ENCODE peak calls at places on chromosomes 13 and 19, in ten cellular contexts. One of them, this sample, is unnamed.

GRCh38 chr13:68026077-68026476 is 795.9 kb upstream of the PCDH9 start:
- DNase-seq in heart right ventricle: no peak
- DNase-seq in effector memory CD4-positive, alpha-beta T cell: no peak
- DNase-seq in ovary: no peak
- DNase-seq in H9: no peak
- DNase-seq in thoracic aorta: no peak
- DNase-seq in MM.1S: no peak
- DNase-seq in tibial artery: no peak
- DNase-seq in astrocyte: no peak
- DNase-seq in CD8-positive, alpha-beta T cell: no peak
- DNase-seq in this sample: no peak

GRCh38 chr13:99228737-99229691 is 28.4 kb downstream of the UBAC2 start:
- DNase-seq in heart right ventricle: no peak
- DNase-seq in effector memory CD4-positive, alpha-beta T cell: no peak
- DNase-seq in ovary: no peak
- DNase-seq in H9: no peak
- DNase-seq in thoracic aorta: no peak
- DNase-seq in MM.1S: peak; percentile 91
- DNase-seq in tibial artery: no peak
- DNase-seq in astrocyte: peak; percentile 94
- DNase-seq in CD8-positive, alpha-beta T cell: no peak
- DNase-seq in this sample: peak; percentile 95

GRCh38 chr13:77696006-77696862 is 1.3 kb upstream of the SLAIN1 start:
- DNase-seq in heart right ventricle: no peak
- DNase-seq in effector memory CD4-positive, alpha-beta T cell: peak; percentile 4
- DNase-seq in ovary: no peak
- DNase-seq in H9: no peak
- DNase-seq in thoracic aorta: no peak
- DNase-seq in MM.1S: peak; percentile 14
- DNase-seq in tibial artery: no peak
- DNase-seq in astrocyte: no peak
- DNase-seq in CD8-positive, alpha-beta T cell: peak; percentile 18
- DNase-seq in this sample: peak; percentile 33

GRCh38 chr13:27170521-27171243 is 929 bp downstream of the USP12 start:
- DNase-seq in heart right ventricle: peak; percentile 38
- DNase-seq in effector memory CD4-positive, alpha-beta T cell: peak; percentile 12
- DNase-seq in ovary: peak; percentile 64
- DNase-seq in H9: peak; percentile 69
- DNase-seq in thoracic aorta: no peak
- DNase-seq in MM.1S: no peak
- DNase-seq in tibial artery: no peak
- DNase-seq in astrocyte: no peak
- DNase-seq in CD8-positive, alpha-beta T cell: peak; percentile 32
- DNase-seq in this sample: peak; percentile 50

GRCh38 chr19:15779756-15780476 is 7.5 kb upstream of the OR10H5 start:
- DNase-seq in heart right ventricle: peak; percentile 88
- DNase-seq in effector memory CD4-positive, alpha-beta T cell: no peak
- DNase-seq in ovary: peak; percentile 92
- DNase-seq in H9: no peak
- DNase-seq in thoracic aorta: peak; percentile 21
- DNase-seq in MM.1S: no peak
- DNase-seq in tibial artery: peak; percentile 82
- DNase-seq in astrocyte: no peak
- DNase-seq in CD8-positive, alpha-beta T cell: no peak
- DNase-seq in this sample: no peak

GRCh38 chr13:30639671-30640070 is 22.0 kb downstream of the USPL1 start:
- DNase-seq in heart right ventricle: no peak
- DNase-seq in effector memory CD4-positive, alpha-beta T cell: no peak
- DNase-seq in ovary: no peak
- DNase-seq in H9: no peak
- DNase-seq in thoracic aorta: no peak
- DNase-seq in MM.1S: no peak
- DNase-seq in tibial artery: no peak
- DNase-seq in astrocyte: peak; percentile 64
- DNase-seq in CD8-positive, alpha-beta T cell: no peak
- DNase-seq in this sample: no peak

GRCh38 chr19:45767410-45767880 is 1.6 kb downstream of the SIX5 start:
- DNase-seq in heart right ventricle: peak; percentile 84
- DNase-seq in effector memory CD4-positive, alpha-beta T cell: no peak
- DNase-seq in ovary: peak; percentile 84
- DNase-seq in H9: peak; percentile 77
- DNase-seq in thoracic aorta: no peak
- DNase-seq in MM.1S: no peak
- DNase-seq in tibial artery: peak; percentile 95
- DNase-seq in astrocyte: peak; percentile 81
- DNase-seq in CD8-positive, alpha-beta T cell: no peak
- DNase-seq in this sample: no peak

GRCh38 chr13:31234729-31235128 is 35.0 kb downstream of the B3GLCT start:
- DNase-seq in heart right ventricle: no peak
- DNase-seq in effector memory CD4-positive, alpha-beta T cell: no peak
- DNase-seq in ovary: no peak
- DNase-seq in H9: peak; percentile 45
- DNase-seq in thoracic aorta: no peak
- DNase-seq in MM.1S: no peak
- DNase-seq in tibial artery: no peak
- DNase-seq in astrocyte: no peak
- DNase-seq in CD8-positive, alpha-beta T cell: no peak
- DNase-seq in this sample: peak; percentile 27

GRCh38 chr19:47095707-47096704 is 17.6 kb downstream of the ZC3H4 start:
- DNase-seq in heart right ventricle: peak; percentile 70
- DNase-seq in effector memory CD4-positive, alpha-beta T cell: no peak
- DNase-seq in ovary: no peak
- DNase-seq in H9: no peak
- DNase-seq in thoracic aorta: no peak
- DNase-seq in MM.1S: no peak
- DNase-seq in tibial artery: peak; percentile 88
- DNase-seq in astrocyte: peak; percentile 86
- DNase-seq in CD8-positive, alpha-beta T cell: no peak
- DNase-seq in this sample: no peak

GRCh38 chr13:30906411-30906990 is 430 bp downstream of the MEDAG start:
- DNase-seq in heart right ventricle: no peak
- DNase-seq in effector memory CD4-positive, alpha-beta T cell: no peak
- DNase-seq in ovary: peak; percentile 36
- DNase-seq in H9: peak; percentile 39
- DNase-seq in thoracic aorta: no peak
- DNase-seq in MM.1S: no peak
- DNase-seq in tibial artery: peak; percentile 77
- DNase-seq in astrocyte: peak; percentile 17
- DNase-seq in CD8-positive, alpha-beta T cell: no peak
- DNase-seq in this sample: no peak

GRCh38 chr19:3655402-3656072 is 28.9 kb upstream of the CACTIN start:
- DNase-seq in heart right ventricle: no peak
- DNase-seq in effector memory CD4-positive, alpha-beta T cell: no peak
- DNase-seq in ovary: no peak
- DNase-seq in H9: no peak
- DNase-seq in thoracic aorta: no peak
- DNase-seq in MM.1S: no peak
- DNase-seq in tibial artery: peak; percentile 70
- DNase-seq in astrocyte: peak; percentile 91
- DNase-seq in CD8-positive, alpha-beta T cell: no peak
- DNase-seq in this sample: no peak

GRCh38 chr13:45975337-45975736 is 77.2 kb downstream of the ZC3H13 start:
- DNase-seq in heart right ventricle: no peak
- DNase-seq in effector memory CD4-positive, alpha-beta T cell: no peak
- DNase-seq in ovary: no peak
- DNase-seq in H9: no peak
- DNase-seq in thoracic aorta: no peak
- DNase-seq in MM.1S: no peak
- DNase-seq in tibial artery: no peak
- DNase-seq in astrocyte: no peak
- DNase-seq in CD8-positive, alpha-beta T cell: no peak
- DNase-seq in this sample: no peak

GRCh38 chr13:24228852-24229458 is 68.4 kb downstream of the SPATA13 start:
- DNase-seq in heart right ventricle: peak; percentile 44
- DNase-seq in effector memory CD4-positive, alpha-beta T cell: no peak
- DNase-seq in ovary: no peak
- DNase-seq in H9: no peak
- DNase-seq in thoracic aorta: no peak
- DNase-seq in MM.1S: peak; percentile 31
- DNase-seq in tibial artery: no peak
- DNase-seq in astrocyte: peak; percentile 51
- DNase-seq in CD8-positive, alpha-beta T cell: peak; percentile 34
- DNase-seq in this sample: peak; percentile 66

GRCh38 chr13:83498486-83499190 is 383.6 kb downstream of the SLITRK1 start:
- DNase-seq in heart right ventricle: no peak
- DNase-seq in effector memory CD4-positive, alpha-beta T cell: no peak
- DNase-seq in ovary: no peak
- DNase-seq in H9: no peak
- DNase-seq in thoracic aorta: no peak
- DNase-seq in MM.1S: no peak
- DNase-seq in tibial artery: no peak
- DNase-seq in astrocyte: peak; percentile 37
- DNase-seq in CD8-positive, alpha-beta T cell: no peak
- DNase-seq in this sample: no peak

GRCh38 chr19:23539499-23539898 is 144.2 kb upstream of the ZNF91 start:
- DNase-seq in heart right ventricle: no peak
- DNase-seq in effector memory CD4-positive, alpha-beta T cell: no peak
- DNase-seq in ovary: no peak
- DNase-seq in H9: no peak
- DNase-seq in thoracic aorta: no peak
- DNase-seq in MM.1S: no peak
- DNase-seq in tibial artery: no peak
- DNase-seq in astrocyte: no peak
- DNase-seq in CD8-positive, alpha-beta T cell: no peak
- DNase-seq in this sample: no peak

GRCh38 chr13:20461481-20461859 is 64.2 kb downstream of the CRYL1 start:
- DNase-seq in heart right ventricle: no peak
- DNase-seq in effector memory CD4-positive, alpha-beta T cell: no peak
- DNase-seq in ovary: no peak
- DNase-seq in H9: no peak
- DNase-seq in thoracic aorta: no peak
- DNase-seq in MM.1S: no peak
- DNase-seq in tibial artery: no peak
- DNase-seq in astrocyte: peak; percentile 75
- DNase-seq in CD8-positive, alpha-beta T cell: no peak
- DNase-seq in this sample: no peak

GRCh38 chr13:110231348-110232047 is 75.5 kb downstream of the COL4A1 start:
- DNase-seq in heart right ventricle: no peak
- DNase-seq in effector memory CD4-positive, alpha-beta T cell: no peak
- DNase-seq in ovary: no peak
- DNase-seq in H9: no peak
- DNase-seq in thoracic aorta: no peak
- DNase-seq in MM.1S: no peak
- DNase-seq in tibial artery: no peak
- DNase-seq in astrocyte: no peak
- DNase-seq in CD8-positive, alpha-beta T cell: no peak
- DNase-seq in this sample: no peak
- H3K27ac ChIP-seq in heart right ventricle: peak overlapping the region; percentile 79
- H3K27ac ChIP-seq in effector memory CD4-positive, alpha-beta T cell: no peak overlapping the region
- H3K27ac ChIP-seq in ovary: no peak overlapping the region
- H3K27ac ChIP-seq in H9: no peak overlapping the region
- H3K27ac ChIP-seq in thoracic aorta: peak overlapping the region; percentile 65
- H3K27ac ChIP-seq in MM.1S: no peak overlapping the region
- H3K27ac ChIP-seq in tibial artery: peak overlapping the region; percentile 82
- H3K27ac ChIP-seq in astrocyte: no peak overlapping the region
- H3K27ac ChIP-seq in CD8-positive, alpha-beta T cell: no peak overlapping the region
- H3K27ac ChIP-seq in this sample: no peak overlapping the region

DNA sequence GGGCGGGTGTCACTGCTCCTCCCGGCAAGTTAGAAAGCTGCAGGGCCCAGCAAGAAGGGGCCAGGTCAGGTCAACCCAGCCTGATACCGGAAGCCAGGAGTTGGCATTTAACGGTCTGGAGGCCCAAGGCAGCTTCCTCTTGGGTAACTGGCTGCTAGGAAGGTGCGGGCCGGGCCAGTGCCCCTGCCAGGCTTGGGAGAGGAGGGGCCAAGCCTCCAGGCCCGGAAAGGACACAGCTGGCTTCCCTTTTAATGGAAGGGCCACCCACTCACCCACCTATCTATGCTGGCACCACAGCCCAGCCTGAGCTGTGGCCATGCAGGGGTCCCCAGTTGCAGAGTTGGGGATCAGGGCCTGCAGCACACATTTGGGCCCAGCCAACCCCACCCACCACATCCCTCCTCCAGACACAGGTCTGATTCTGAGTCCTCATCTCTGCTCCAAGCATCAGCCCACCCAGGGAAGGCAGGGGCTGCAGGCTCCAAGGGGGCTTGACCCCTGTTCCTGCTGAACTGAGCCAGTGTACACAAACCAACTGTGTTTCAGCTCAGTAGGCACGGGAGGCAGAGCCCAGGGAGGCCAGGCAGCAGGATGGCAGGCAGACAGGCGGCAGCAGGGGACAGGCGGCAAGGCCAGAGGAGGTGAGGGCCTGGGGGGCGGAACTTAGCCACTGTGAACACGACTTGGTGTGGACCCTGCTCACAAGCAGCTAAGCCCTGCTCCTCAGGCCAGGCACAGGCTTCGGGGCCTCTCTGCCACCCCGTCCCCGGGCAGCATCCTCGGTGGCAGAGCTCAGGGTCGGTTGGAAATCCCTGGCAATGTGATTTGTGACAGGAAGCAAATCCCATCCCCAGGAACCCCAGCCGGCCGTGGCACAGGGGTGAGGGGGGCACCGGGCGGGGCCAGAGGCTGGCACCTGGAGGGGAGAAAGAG is 40.8 kb downstream of the ZSWIM4 start:
- DNase-seq in heart right ventricle: no peak
- DNase-seq in effector memory CD4-positive, alpha-beta T cell: no peak
- DNase-seq in ovary: no peak
- DNase-seq in H9: no peak
- DNase-seq in thoracic aorta: no peak
- DNase-seq in MM.1S: no peak
- DNase-seq in tibial artery: peak; percentile 84
- DNase-seq in astrocyte: no peak
- DNase-seq in CD8-positive, alpha-beta T cell: peak; percentile 15
- DNase-seq in this sample: peak; percentile 55
- H3K27ac ChIP-seq in heart right ventricle: peak overlapping the region; percentile 100
- H3K27ac ChIP-seq in effector memory CD4-positive, alpha-beta T cell: peak overlapping the region; percentile 99
- H3K27ac ChIP-seq in ovary: peak overlapping the region; percentile 26
- H3K27ac ChIP-seq in H9: no peak overlapping the region
- H3K27ac ChIP-seq in thoracic aorta: peak overlapping the region; percentile 100
- H3K27ac ChIP-seq in MM.1S: peak overlapping the region; percentile 21
- H3K27ac ChIP-seq in tibial artery: peak overlapping the region; percentile 99
- H3K27ac ChIP-seq in astrocyte: peak overlapping the region; percentile 71
- H3K27ac ChIP-seq in CD8-positive, alpha-beta T cell: peak overlapping the region; percentile 67
- H3K27ac ChIP-seq in this sample: peak overlapping the region; percentile 67

DNA sequence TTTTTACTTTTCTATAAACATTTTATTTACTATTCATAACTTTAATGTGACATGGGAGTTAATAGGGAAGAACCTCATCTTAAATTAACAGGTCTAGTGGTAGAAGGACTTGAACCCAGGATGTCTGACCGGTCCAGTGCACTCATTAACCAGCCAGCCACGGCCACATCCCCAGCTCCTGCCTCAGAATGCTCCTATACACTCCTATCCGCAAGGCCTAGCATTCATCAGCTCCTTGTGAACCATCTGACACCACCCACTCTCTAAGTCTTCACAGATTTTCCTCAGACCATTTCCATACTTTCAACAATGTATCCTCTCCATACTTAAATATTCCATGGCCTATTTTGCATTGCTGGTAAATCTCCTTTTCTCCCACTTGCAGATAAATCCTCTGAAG is 98.3 kb downstream of the KLF12 start:
- DNase-seq in heart right ventricle: no peak
- DNase-seq in effector memory CD4-positive, alpha-beta T cell: no peak
- DNase-seq in ovary: no peak
- DNase-seq in H9: no peak
- DNase-seq in thoracic aorta: no peak
- DNase-seq in MM.1S: no peak
- DNase-seq in tibial artery: no peak
- DNase-seq in astrocyte: no peak
- DNase-seq in CD8-positive, alpha-beta T cell: no peak
- DNase-seq in this sample: no peak
- H3K27ac ChIP-seq in heart right ventricle: no peak overlapping the region
- H3K27ac ChIP-seq in effector memory CD4-positive, alpha-beta T cell: no peak overlapping the region
- H3K27ac ChIP-seq in ovary: no peak overlapping the region
- H3K27ac ChIP-seq in H9: peak overlapping the region; percentile 35
- H3K27ac ChIP-seq in thoracic aorta: no peak overlapping the region
- H3K27ac ChIP-seq in MM.1S: no peak overlapping the region
- H3K27ac ChIP-seq in tibial artery: no peak overlapping the region
- H3K27ac ChIP-seq in astrocyte: no peak overlapping the region
- H3K27ac ChIP-seq in CD8-positive, alpha-beta T cell: no peak overlapping the region
- H3K27ac ChIP-seq in this sample: no peak overlapping the region

GRCh38 chr13:80497007-80497406 is 156.1 kb upstream of the SPRY2 start:
- DNase-seq in heart right ventricle: no peak
- DNase-seq in effector memory CD4-positive, alpha-beta T cell: no peak
- DNase-seq in ovary: no peak
- DNase-seq in H9: no peak
- DNase-seq in thoracic aorta: no peak
- DNase-seq in MM.1S: no peak
- DNase-seq in tibial artery: no peak
- DNase-seq in astrocyte: no peak
- DNase-seq in CD8-positive, alpha-beta T cell: no peak
- DNase-seq in this sample: no peak
- H3K27ac ChIP-seq in heart right ventricle: no peak overlapping the region
- H3K27ac ChIP-seq in effector memory CD4-positive, alpha-beta T cell: no peak overlapping the region
- H3K27ac ChIP-seq in ovary: no peak overlapping the region
- H3K27ac ChIP-seq in H9: no peak overlapping the region
- H3K27ac ChIP-seq in thoracic aorta: no peak overlapping the region
- H3K27ac ChIP-seq in MM.1S: no peak overlapping the region
- H3K27ac ChIP-seq in tibial artery: peak overlapping the region; percentile 32
- H3K27ac ChIP-seq in astrocyte: no peak overlapping the region
- H3K27ac ChIP-seq in CD8-positive, alpha-beta T cell: no peak overlapping the region
- H3K27ac ChIP-seq in this sample: no peak overlapping the region